ENCODE peak calls at places on chromosomes 2 and 18, in ten cellular contexts. M, C, P, X, L, S, J, G, Q and F are unnamed samples.

GRCh38 chr2:201257381-201257940 is 2.9 kb upstream of the CASP8 start:
- DNase-seq in S (peak; percentile 41), L (no peak), M (no peak), X (no peak), C (no peak), J (peak; percentile 69), Q (no peak), P (no peak), G (peak; percentile 66), F (no peak)

GRCh38 chr2:36446258-36446657 is 90.7 kb downstream of the CRIM1 start:
- DNase-seq in L (no peak), Q (no peak), S (no peak), C (no peak), P (no peak), J (no peak), G (no peak), X (no peak), M (no peak), F (no peak)

GRCh38 chr2:136916131-136916530 is 150.8 kb downstream of the THSD7B start:
- DNase-seq in C (no peak), P (no peak), M (no peak), Q (no peak), J (no peak), L (no peak), X (no peak), G (no peak), S (no peak), F (no peak)

GRCh38 chr2:147045113-147045512 is 799.7 kb upstream of the ACVR2A start:
- DNase-seq in L (peak; percentile 86), J (peak; percentile 51), P (no peak), M (no peak), G (no peak), Q (peak; percentile 67), X (peak; percentile 29), C (peak; percentile 35), S (peak; percentile 62), F (peak; percentile 4)

GRCh38 chr2:231068525-231069222 is 12.0 kb downstream of the PSMD1 start:
- DNase-seq in J (no peak), G (no peak), P (no peak), X (peak; percentile 78), S (no peak), M (no peak), L (peak; percentile 53), C (no peak), Q (no peak), F (no peak)

GRCh38 chr2:65831528-65831927 is 399.1 kb upstream of the SPRED2 start:
- DNase-seq in M (no peak), L (no peak), S (no peak), Q (no peak), P (no peak), C (no peak), X (no peak), J (no peak), G (no peak), F (no peak)

GRCh38 chr18:22063672-22064071 is 105.7 kb upstream of the GATA6 start:
- DNase-seq in J (no peak), S (no peak), G (no peak), M (no peak), P (no peak), X (no peak), C (no peak), Q (no peak), L (no peak), F (no peak)

GRCh38 chr2:201404699-201405275 is 46.5 kb downstream of the TRAK2 start:
- DNase-seq in Q (no peak), G (no peak), X (peak; percentile 66), C (no peak), S (no peak), L (no peak), J (no peak), P (no peak), M (no peak), F (no peak)

GRCh38 chr18:11398625-11399024 is 210.8 kb upstream of the SLC35G4 start:
- DNase-seq in C (no peak), P (no peak), S (no peak), Q (no peak), J (no peak), G (no peak), L (no peak), M (no peak), X (no peak), F (no peak)

GRCh38 chr2:221624475-221624874 is 52.4 kb upstream of the EPHA4 start:
- DNase-seq in C (no peak), G (no peak), J (no peak), S (no peak), M (no peak), Q (no peak), P (no peak), L (no peak), X (no peak), F (no peak)

GRCh38 chr18:73646772-73647171 is 500.9 kb downstream of the FBXO15 start:
- DNase-seq in G (no peak), C (no peak), P (no peak), X (no peak), Q (no peak), J (no peak), L (peak; percentile 86), S (no peak), M (no peak), F (no peak)